ENCODE peak calls at places on chromosomes 2 and 18, in seven cellular contexts. U is PC-9; G is lung; V is CD4-positive, CD25-positive, alpha-beta regulatory T cell; W is pancreas; B is cardiac muscle cell; S is upper lobe of right lung. T is an unnamed sample. For H3K36me3, the result is how much of the 10 kb centered on the place peaks cover.

GRCh38 chr2:111972955-111973565 is 74.7 kb downstream of the MERTK start:
- DNase-seq in S (no peak), G (no peak), B (peak), V (no peak), U (peak), W (no peak), T (peak)

GRCh38 chr18:26317353-26317865 is 91.2 kb downstream of the TAF4B start:
- DNase-seq in S (no peak), W (no peak), V (no peak), U (peak), B (no peak), G (no peak), T (no peak)

GRCh38 chr18:70047931-70048603 is 100.4 kb upstream of the CD226 start:
- DNase-seq in B (no peak), U (no peak), S (no peak), G (no peak), V (no peak), W (no peak), T (no peak)

GRCh38 chr2:47070920-47071824 is 83.9 kb downstream of the STPG4 start:
- DNase-seq in B (no peak), W (no peak), G (peak), V (peak), U (peak), S (peak), T (peak)

GRCh38 chr18:36818652-36819051 is 10.2 kb downstream of the TPGS2 start:
- DNase-seq in V (no peak), B (no peak), U (no peak), G (no peak), S (no peak), W (no peak), T (no peak)

GRCh38 chr2:1660656-1661650 is 83.4 kb downstream of the PXDN start:
- DNase-seq in V (no peak), B (no peak), G (no peak), U (no peak), W (no peak), S (no peak), T (no peak)

GRCh38 chr2:228771306-228771705 is 499.8 kb downstream of the PID1 start:
- DNase-seq in B (no peak), G (no peak), W (no peak), U (no peak), S (no peak), V (no peak), T (no peak)

GRCh38 chr2:197877038-197877437 is 72.6 kb downstream of the PLCL1 start:
- DNase-seq in W (no peak), G (no peak), U (no peak), S (no peak), B (no peak), V (no peak), T (no peak)

GRCh38 chr2:233489666-233490065 is 76.9 kb downstream of the USP40 start:
- DNase-seq in S (no peak), U (no peak), V (no peak), G (no peak), W (no peak), B (no peak), T (no peak)

GRCh38 chr18:59459352-59460059 is 100.4 kb upstream of the LMAN1 start:
- DNase-seq in U (peak), B (peak), V (peak), S (no peak), G (no peak), W (no peak), T (no peak)

GRCh38 chr2:133818661-133819060 is 250.4 kb upstream of the NCKAP5 start:
- DNase-seq in V (no peak), G (no peak), U (no peak), B (no peak), W (no peak), S (no peak), T (no peak)

GRCh38 chr2:142723236-142723635 is 154.2 kb upstream of the KYNU start:
- DNase-seq in W (no peak), S (no peak), U (no peak), V (no peak), B (no peak), G (no peak), T (no peak)

GRCh38 chr2:102238039-102238756 is 51.4 kb downstream of the IL1RL2 start:
- DNase-seq in S (no peak), W (no peak), V (no peak), G (no peak), U (no peak), B (no peak), T (no peak)

GRCh38 chr2:47598476-47598875 is 184.5 kb upstream of the MSH6 start:
- DNase-seq in U (no peak), B (no peak), V (no peak), W (no peak), G (no peak), S (no peak), T (no peak)

GRCh38 chr2:121790276-121790956 is 35.0 kb downstream of the TSN start:
- DNase-seq in V (no peak), U (peak), W (no peak), G (no peak), S (no peak), B (no peak), T (no peak)

GRCh38 chr2:150459281-150459680 is 28.2 kb downstream of the RND3 start:
- DNase-seq in W (no peak), G (no peak), S (no peak), U (no peak), B (no peak), V (no peak), T (no peak)

GRCh38 chr2:217816396-217816869 is 186.4 kb downstream of the TNS1 start:
- DNase-seq in G (no peak), S (no peak), U (no peak), W (peak), B (peak), V (no peak), T (no peak)

GRCh38 chr2:238865015-238865719 is 17.3 kb downstream of the TWIST2 start:
- DNase-seq in W (no peak), U (no peak), G (no peak), B (no peak), V (no peak), S (peak), T (no peak)

GRCh38 chr2:19861771-19862170 is 40.0 kb downstream of the TTC32 start:
- DNase-seq in V (no peak), G (no peak), S (no peak), B (no peak), U (no peak), W (no peak), T (no peak)

GRCh38 chr18:49548266-49548665 is 13.6 kb upstream of the LIPG start:
- DNase-seq in S (no peak), W (no peak), U (peak), G (no peak), B (no peak), V (no peak), T (no peak)

GRCh38 chr2:109171444-109172334 is 42.7 kb downstream of the SH3RF3 start:
- DNase-seq in G (peak), U (no peak), B (peak), S (no peak), W (no peak), V (no peak), T (peak)

GRCh38 chr2:234607691-234608090 is 110.8 kb upstream of the ARL4C start:
- DNase-seq in U (no peak), G (no peak), S (no peak), V (no peak), W (no peak), B (no peak), T (no peak)

GRCh38 chr18:59783138-59783537 is 85.9 kb upstream of the CCBE1 start:
- DNase-seq in W (no peak), V (peak), G (no peak), U (peak), B (peak), S (no peak), T (no peak)

GRCh38 chr18:23835076-23835475 is 145.8 kb downstream of the LAMA3 start:
- DNase-seq in V (no peak), S (no peak), B (no peak), G (no peak), U (no peak), W (no peak), T (no peak)

GRCh38 chr2:12739721-12740254 is 23.1 kb downstream of the TRIB2 start:
- DNase-seq in U (no peak), W (no peak), B (no peak), S (no peak), V (no peak), G (no peak), T (no peak)

GRCh38 chr18:45602926-45603325 is 12.3 kb upstream of the SLC14A2 start:
- DNase-seq in S (no peak), V (no peak), B (no peak), G (no peak), W (no peak), U (no peak), T (no peak)

GRCh38 chr18:70249118-70249517 is 39.7 kb upstream of the SOCS6 start:
- DNase-seq in W (no peak), U (no peak), V (no peak), S (no peak), B (no peak), G (no peak), T (no peak)

GRCh38 chr2:148490840-148491439 is 153.6 kb upstream of the EPC2 start:
- DNase-seq in B (no peak), G (no peak), V (no peak), U (no peak), W (no peak), S (no peak), T (no peak)

GRCh38 chr2:25673170-25674002 is at the start of gene DTNB:
- DNase-seq in G (peak), V (peak), U (peak), S (peak), W (peak), B (peak), T (peak)

GRCh38 chr2:18066894-18067293 is 188.4 kb downstream of the KCNS3 start:
- DNase-seq in B (no peak), V (no peak), G (no peak), W (no peak), S (no peak), U (no peak), T (no peak)

GRCh38 chr2:236214331-236214995 is 46.3 kb upstream of the GBX2 start:
- DNase-seq in G (no peak), U (no peak), V (no peak), S (no peak), W (no peak), B (no peak), T (no peak)

GRCh38 chr2:180246281-180246680 is 239.2 kb upstream of the CWC22 start:
- DNase-seq in W (no peak), V (no peak), S (no peak), B (peak), U (no peak), G (no peak), T (no peak)
- H3K36me3 ChIP-seq in W (under half), V (under half), S (under half), B (under half), U (under half), G (under half), T (under half)

GRCh38 chr2:101149241-101150192 is 1.7 kb downstream of the TBC1D8 start:
- DNase-seq in V (no peak), G (no peak), W (peak), U (peak), S (no peak), B (no peak), T (no peak)
- H3K4me3 ChIP-seq in V (peak), G (peak), W (peak), U (peak), S (peak), B (peak), T (peak)

DNA sequence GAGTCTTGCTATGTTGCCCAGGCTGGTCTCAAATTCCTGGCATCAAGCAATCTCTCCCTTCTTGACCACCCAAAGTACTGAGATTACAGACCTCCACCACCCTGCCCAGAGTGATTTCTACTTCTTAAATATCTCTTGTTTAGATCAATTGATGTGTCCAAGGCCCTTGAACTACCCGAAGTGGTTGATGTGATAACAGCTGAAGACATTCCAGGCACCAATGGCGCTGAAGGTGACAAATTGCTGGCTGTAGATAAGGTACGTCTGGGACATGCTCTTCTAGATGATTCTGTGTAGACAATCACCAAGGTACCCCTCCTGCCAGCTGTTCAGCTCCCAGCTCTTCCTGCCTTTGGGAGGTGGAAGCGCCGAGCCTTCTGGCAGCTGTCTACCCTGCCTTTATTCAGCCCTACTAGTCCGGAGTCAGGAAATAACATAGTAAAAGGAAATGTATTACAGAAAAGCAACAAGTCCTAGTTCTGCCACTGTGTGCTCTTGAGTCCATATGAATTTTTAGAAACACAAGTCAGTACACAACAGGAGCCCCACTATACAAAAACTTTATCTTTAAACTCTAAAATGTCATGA is 61.3 kb upstream of the BZW1 start:
- DNase-seq in W (no peak), G (no peak), B (no peak), V (no peak), U (no peak), S (no peak), T (no peak)
- H3K36me3 ChIP-seq in W (under half), G (under half), B (under half), V (under half), U (under half), S (under half), T (under half)

GRCh38 chr2:219631925-219632757 is 4.7 kb downstream of the SLC4A3 start:
- DNase-seq in B (no peak), V (no peak), S (no peak), W (no peak), U (no peak), G (no peak), T (no peak)

GRCh38 chr2:219628986-219629901 is 1.8 kb downstream of the SLC4A3 start:
- DNase-seq in G (no peak), S (no peak), B (no peak), U (no peak), V (no peak), W (no peak), T (no peak)

GRCh38 chr2:219629976-219630695 is 2.7 kb downstream of the SLC4A3 start:
- DNase-seq in B (no peak), V (no peak), U (no peak), S (no peak), G (no peak), W (no peak), T (no peak)

GRCh38 chr2:219631406-219631891 is 4.0 kb downstream of the SLC4A3 start:
- DNase-seq in W (no peak), B (no peak), S (no peak), G (no peak), U (no peak), V (no peak), T (no peak)

DNA sequence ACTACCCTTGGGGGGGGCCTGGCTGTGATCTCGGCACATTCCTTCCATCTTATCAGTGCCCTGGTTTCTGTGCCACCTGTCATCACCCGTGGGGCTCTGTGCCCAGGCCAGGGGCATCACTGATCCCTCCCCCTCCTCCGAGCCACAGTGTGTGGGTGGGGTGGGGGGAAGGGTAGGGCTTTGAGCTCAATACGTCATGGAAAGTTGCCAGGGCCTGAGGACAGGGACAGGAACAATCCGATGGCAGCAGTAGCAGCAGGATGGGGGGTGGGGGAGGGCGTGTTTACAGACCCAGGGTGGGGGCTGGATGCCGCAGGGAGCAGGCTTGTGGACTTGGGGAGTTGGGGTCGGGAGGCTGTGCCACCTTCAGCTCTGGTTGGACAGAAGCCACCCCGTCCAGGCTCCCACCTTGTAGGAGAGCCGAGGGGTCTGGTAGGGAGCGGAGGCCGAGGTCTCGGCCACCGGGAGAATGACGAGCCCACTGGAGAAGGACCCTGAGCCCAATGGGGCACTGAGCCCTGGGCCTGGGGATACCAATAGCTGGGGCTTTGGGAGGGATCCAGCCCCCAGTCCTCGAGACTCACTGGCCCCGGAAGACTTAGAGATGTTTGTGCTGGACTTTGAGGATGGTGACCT is 3.5 kb downstream of the SLC4A3 start:
- DNase-seq in S (no peak), G (no peak), W (no peak), V (no peak), U (no peak), B (peak), T (no peak)
- H3K4me3 ChIP-seq in S (no peak), G (no peak), W (no peak), V (no peak), U (no peak), B (no peak), T (no peak)

GRCh38 chr2:74006424-74006823 is 21.7 kb downstream of the TET3 start:
- DNase-seq in S (peak), G (no peak), B (no peak), W (no peak), V (no peak), U (no peak), T (no peak)
- H3K36me3 ChIP-seq in S (under half), G (under half), B (under half), W (under half), V (under half), U (under half), T (under half)

GRCh38 chr2:99171377-99172140 is 9.3 kb downstream of the MITD1 start:
- DNase-seq in S (no peak), B (no peak), W (no peak), V (no peak), G (no peak), U (no peak), T (no peak)
- H3K4me3 ChIP-seq in S (no peak), B (no peak), W (no peak), V (no peak), G (no peak), U (no peak), T (no peak)

GRCh38 chr2:30230855-30231725 is at the start of gene LBH:
- DNase-seq in B (peak), V (peak), G (peak), U (no peak), S (peak), W (peak), T (peak)
- H3K36me3 ChIP-seq in B (under half), V (under half), G (under half), U (under half), S (under half), W (under half), T (under half)

GRCh38 chr2:38600242-38600891 is 2.4 kb downstream of the HNRNPLL start:
- DNase-seq in S (no peak), W (no peak), U (no peak), G (no peak), V (no peak), B (peak), T (peak)
- H3K4me3 ChIP-seq in S (peak), W (peak), U (peak), G (no peak), V (peak), B (peak), T (peak)

GRCh38 chr2:241323777-241324176 is 8.1 kb downstream of the SEPTIN2 start:
- DNase-seq in S (no peak), V (no peak), U (no peak), G (no peak), W (no peak), B (no peak), T (no peak)
- H3K36me3 ChIP-seq in S (under half), V (under half), U (under half), G (under half), W (under half), B (under half), T (under half)